ENCODE peak calls at places on chromosomes 5 and 9, in ten cellular contexts. W is stomach, A is heart left ventricle, S is RWPE1, L is NCI-H1092 treated with DMSO at 0.1 percent for 48 hours, J is GM12892, U is activated T-cell treated with anti-CD3 and anti-CD28 coated beads for 1 hour, O is psoas muscle, I is Calu3, K is body of pancreas. Q is an unnamed sample.

GRCh38 chr9:86585422-86586143 is 231.4 kb upstream of the TUT7 start:
- DNase-seq in U (no peak), I (no peak), O (no peak), L (no peak), W (no peak), S (no peak), A (no peak), J (no peak), K (no peak), Q (no peak)

GRCh38 chr5:40755407-40756365 is at the start of gene TTC33:
- DNase-seq in J (peak; percentile 85), A (peak; percentile 97), S (peak; percentile 97), W (peak; percentile 96), L (peak; percentile 91), I (peak; percentile 95), O (peak; percentile 96), K (peak; percentile 95), U (peak; percentile 89), Q (peak; percentile 95)

GRCh38 chr5:5221731-5222130 is 81.6 kb downstream of the ADAMTS16 start:
- DNase-seq in U (no peak), K (no peak), I (no peak), L (no peak), J (no peak), S (no peak), O (no peak), W (no peak), A (no peak), Q (no peak)

GRCh38 chr9:4506490-4506889 is 16.2 kb downstream of the SLC1A1 start:
- DNase-seq in W (no peak), O (no peak), L (no peak), S (no peak), J (no peak), A (no peak), K (no peak), U (no peak), I (no peak), Q (no peak)

GRCh38 chr5:139930406-139930805 is 112.7 kb downstream of the NRG2 start:
- DNase-seq in S (no peak), A (no peak), I (no peak), O (no peak), U (no peak), K (no peak), W (no peak), J (no peak), L (no peak), Q (no peak)

GRCh38 chr9:104810421-104811339 is 46.8 kb downstream of the NIPSNAP3B start:
- DNase-seq in U (no peak), L (peak; percentile 64), A (no peak), J (no peak), O (peak; percentile 34), K (peak; percentile 90), W (peak; percentile 74), I (peak; percentile 35), S (peak; percentile 60), Q (no peak)

GRCh38 chr9:97900738-97901565 is 21.3 kb downstream of the TRMO start:
- DNase-seq in U (no peak), I (peak; percentile 34), K (peak; percentile 52), W (no peak), L (peak; percentile 5), J (no peak), S (peak; percentile 85), O (no peak), A (no peak), Q (peak; percentile 23)

GRCh38 chr5:80960531-80961375 is 590 bp downstream of the RASGRF2 start:
- DNase-seq in S (peak; percentile 38), J (peak; percentile 17), U (peak; percentile 29), K (no peak), O (peak; percentile 19), A (peak; percentile 66), W (no peak), I (peak; percentile 82), L (no peak), Q (peak; percentile 35)

GRCh38 chr5:132679166-132679565 is 5.4 kb downstream of the IL4 start:
- DNase-seq in U (no peak), O (no peak), L (no peak), A (no peak), W (no peak), S (no peak), I (no peak), K (no peak), J (no peak), Q (no peak)

GRCh38 chr9:137789295-137789895 is 88.2 kb upstream of the CACNA1B start:
- DNase-seq in K (no peak), A (no peak), I (no peak), J (no peak), O (no peak), L (no peak), S (no peak), W (no peak), U (no peak), Q (no peak)

GRCh38 chr9:129665008-129665771 is at the start of gene PRRX2:
- DNase-seq in K (no peak), L (no peak), I (no peak), J (no peak), S (no peak), U (peak; percentile 12), W (no peak), O (peak; percentile 56), A (no peak), Q (peak; percentile 51)

GRCh38 chr5:78908173-78908901 is 76.8 kb downstream of the ARSB start:
- DNase-seq in U (no peak), S (no peak), W (peak; percentile 65), A (peak; percentile 79), L (peak; percentile 86), J (no peak), O (peak; percentile 44), K (peak; percentile 78), I (no peak), Q (peak; percentile 65)

Q was measured in endothelial cell.